ENCODE peak calls at places on chromosome X, in nine cellular contexts. One of them, this sample, is unnamed.

GRCh38 chrX:31629195-31629594 is 557.4 kb upstream of the FTHL17 start:
- DNase-seq in foreskin fibroblast: no peak
- DNase-seq in anterior cingulate cortex: no peak
- DNase-seq in epithelial cell of esophagus: no peak
- DNase-seq in CD8-positive, alpha-beta T cell: no peak
- DNase-seq in HT1080: no peak
- DNase-seq in A673: no peak
- DNase-seq in cerebellar cortex: no peak
- DNase-seq in colonic mucosa: no peak
- DNase-seq in this sample: no peak

GRCh38 chrX:23559975-23560374 is 107.3 kb upstream of the PRDX4 start:
- DNase-seq in foreskin fibroblast: no peak
- DNase-seq in anterior cingulate cortex: no peak
- DNase-seq in epithelial cell of esophagus: no peak
- DNase-seq in CD8-positive, alpha-beta T cell: no peak
- DNase-seq in HT1080: no peak
- DNase-seq in A673: no peak
- DNase-seq in cerebellar cortex: no peak
- DNase-seq in colonic mucosa: no peak
- DNase-seq in this sample: no peak

GRCh38 chrX:120115438-120115963 is at the start of gene RHOXF1:
- DNase-seq in foreskin fibroblast: no peak
- DNase-seq in anterior cingulate cortex: no peak
- DNase-seq in epithelial cell of esophagus: no peak
- DNase-seq in CD8-positive, alpha-beta T cell: no peak
- DNase-seq in HT1080: no peak
- DNase-seq in A673: no peak
- DNase-seq in cerebellar cortex: no peak
- DNase-seq in colonic mucosa: no peak
- DNase-seq in this sample: no peak

GRCh38 chrX:25020391-25021131 is 4.8 kb upstream of the ARX start:
- DNase-seq in foreskin fibroblast: no peak
- DNase-seq in anterior cingulate cortex: no peak
- DNase-seq in epithelial cell of esophagus: no peak
- DNase-seq in CD8-positive, alpha-beta T cell: peak
- DNase-seq in HT1080: no peak
- DNase-seq in A673: peak
- DNase-seq in cerebellar cortex: no peak
- DNase-seq in colonic mucosa: no peak
- DNase-seq in this sample: peak

GRCh38 chrX:45771560-45772340 is 571.1 kb upstream of the DIPK2B start:
- DNase-seq in foreskin fibroblast: peak
- DNase-seq in anterior cingulate cortex: no peak
- DNase-seq in epithelial cell of esophagus: peak
- DNase-seq in CD8-positive, alpha-beta T cell: peak
- DNase-seq in HT1080: peak
- DNase-seq in A673: peak
- DNase-seq in cerebellar cortex: no peak
- DNase-seq in colonic mucosa: peak
- DNase-seq in this sample: peak

GRCh38 chrX:18146009-18146408 is 74.7 kb downstream of the BEND2 start:
- DNase-seq in foreskin fibroblast: no peak
- DNase-seq in anterior cingulate cortex: no peak
- DNase-seq in epithelial cell of esophagus: no peak
- DNase-seq in CD8-positive, alpha-beta T cell: no peak
- DNase-seq in HT1080: no peak
- DNase-seq in A673: no peak
- DNase-seq in cerebellar cortex: no peak
- DNase-seq in colonic mucosa: no peak
- DNase-seq in this sample: no peak

GRCh38 chrX:129932137-129932791 is 26.3 kb downstream of the UTP14A start:
- DNase-seq in foreskin fibroblast: peak
- DNase-seq in anterior cingulate cortex: peak
- DNase-seq in epithelial cell of esophagus: peak
- DNase-seq in CD8-positive, alpha-beta T cell: peak
- DNase-seq in HT1080: peak
- DNase-seq in A673: peak
- DNase-seq in cerebellar cortex: peak
- DNase-seq in colonic mucosa: peak
- DNase-seq in this sample: peak

GRCh38 chrX:142089193-142089592 is 115.9 kb downstream of the MAGEC2 start:
- DNase-seq in foreskin fibroblast: no peak
- DNase-seq in anterior cingulate cortex: no peak
- DNase-seq in epithelial cell of esophagus: peak
- DNase-seq in CD8-positive, alpha-beta T cell: no peak
- DNase-seq in HT1080: no peak
- DNase-seq in A673: no peak
- DNase-seq in cerebellar cortex: no peak
- DNase-seq in colonic mucosa: no peak
- DNase-seq in this sample: no peak

GRCh38 chrX:2673611-2674010 is 17.5 kb upstream of the CD99 start:
- DNase-seq in foreskin fibroblast: no peak
- DNase-seq in anterior cingulate cortex: no peak
- DNase-seq in epithelial cell of esophagus: no peak
- DNase-seq in CD8-positive, alpha-beta T cell: no peak
- DNase-seq in HT1080: no peak
- DNase-seq in A673: no peak
- DNase-seq in cerebellar cortex: no peak
- DNase-seq in colonic mucosa: no peak
- DNase-seq in this sample: no peak

GRCh38 chrX:40485973-40486372 is 94.8 kb upstream of the ATP6AP2 start:
- DNase-seq in foreskin fibroblast: no peak
- DNase-seq in anterior cingulate cortex: no peak
- DNase-seq in epithelial cell of esophagus: no peak
- DNase-seq in CD8-positive, alpha-beta T cell: no peak
- DNase-seq in HT1080: no peak
- DNase-seq in A673: no peak
- DNase-seq in cerebellar cortex: no peak
- DNase-seq in colonic mucosa: no peak
- DNase-seq in this sample: no peak

GRCh38 chrX:73943900-73944581 is 359.9 kb upstream of the ZCCHC13 start:
- DNase-seq in foreskin fibroblast: peak
- DNase-seq in anterior cingulate cortex: peak
- DNase-seq in epithelial cell of esophagus: peak
- DNase-seq in CD8-positive, alpha-beta T cell: peak
- DNase-seq in HT1080: peak
- DNase-seq in A673: peak
- DNase-seq in cerebellar cortex: peak
- DNase-seq in colonic mucosa: peak
- DNase-seq in this sample: peak

GRCh38 chrX:153649915-153650782 is 3.1 kb downstream of the DUSP9 start:
- DNase-seq in foreskin fibroblast: no peak
- DNase-seq in anterior cingulate cortex: no peak
- DNase-seq in epithelial cell of esophagus: no peak
- DNase-seq in CD8-positive, alpha-beta T cell: peak
- DNase-seq in HT1080: no peak
- DNase-seq in A673: no peak
- DNase-seq in cerebellar cortex: no peak
- DNase-seq in colonic mucosa: no peak
- DNase-seq in this sample: no peak

GRCh38 chrX:43087825-43088224 is 309.9 kb upstream of the PPP1R2C start:
- DNase-seq in foreskin fibroblast: no peak
- DNase-seq in anterior cingulate cortex: no peak
- DNase-seq in epithelial cell of esophagus: no peak
- DNase-seq in CD8-positive, alpha-beta T cell: no peak
- DNase-seq in HT1080: no peak
- DNase-seq in A673: no peak
- DNase-seq in cerebellar cortex: no peak
- DNase-seq in colonic mucosa: no peak
- DNase-seq in this sample: no peak